ENCODE peak calls at places on chromosomes 11 and 22, in seven cellular contexts. R, W, B, Y, H, Z and F are unnamed samples. For H3K4me1, the result is how much of the 10 kb centered on the place peaks cover.

GRCh38 chr11:16811136-16812020 is 72.9 kb downstream of the C11orf58 start:
- DNase-seq in R (no peak), W (no peak), B (no peak), Y (no peak), H (no peak), Z (no peak), F (no peak)

GRCh38 chr22:44658371-44658953 is 43.5 kb upstream of the PRR5 start:
- DNase-seq in R (peak), W (no peak), B (no peak), Y (peak), H (no peak), Z (peak), F (peak)

GRCh38 chr11:103395612-103396011 is 286.4 kb downstream of the DYNC2H1 start:
- DNase-seq in R (no peak), W (no peak), B (no peak), Y (no peak), H (no peak), Z (no peak), F (no peak)

GRCh38 chr11:64429970-64430369 is 71.0 kb downstream of the RPS6KA4 start:
- DNase-seq in R (no peak), W (no peak), B (no peak), Y (no peak), H (no peak), Z (no peak), F (no peak)

GRCh38 chr11:110472858-110473257 is 43.1 kb downstream of the FDX1 start:
- DNase-seq in R (no peak), W (no peak), B (no peak), Y (peak), H (no peak), Z (no peak), F (no peak)

GRCh38 chr11:95365346-95365745 is 134.3 kb upstream of the SESN3 start:
- DNase-seq in R (no peak), W (no peak), B (no peak), Y (no peak), H (no peak), Z (no peak), F (no peak)

GRCh38 chr11:57396744-57397143 is 6.3 kb upstream of the PRG2 start:
- DNase-seq in R (no peak), W (no peak), B (no peak), Y (no peak), H (no peak), Z (no peak), F (no peak)

GRCh38 chr11:86743223-86744118 is 56.9 kb upstream of the PRSS23 start:
- DNase-seq in R (peak), W (peak), B (no peak), Y (no peak), H (peak), Z (peak), F (peak)

GRCh38 chr22:44347549-44347948 is 34.8 kb upstream of the SHISAL1 start:
- DNase-seq in R (no peak), W (no peak), B (no peak), Y (no peak), H (no peak), Z (no peak), F (no peak)

GRCh38 chr22:39356464-39356863 is 6.7 kb downstream of the SYNGR1 start:
- DNase-seq in R (no peak), W (no peak), B (no peak), Y (no peak), H (no peak), Z (no peak), F (no peak)

GRCh38 chr11:46248270-46249102 is 29.0 kb upstream of the CREB3L1 start:
- DNase-seq in R (no peak), W (no peak), B (no peak), Y (no peak), H (peak), Z (no peak), F (no peak)

GRCh38 chr22:38724926-38725571 is 19.3 kb downstream of the GTPBP1 start:
- DNase-seq in R (no peak), W (no peak), B (no peak), Y (no peak), H (no peak), Z (no peak), F (no peak)

GRCh38 chr22:43922123-43922522 is 1.5 kb upstream of the PNPLA3 start:
- DNase-seq in R (no peak), W (no peak), B (no peak), Y (no peak), H (peak), Z (no peak), F (no peak)

GRCh38 chr11:132962026-132962425 is 570.3 kb downstream of the OPCML start:
- DNase-seq in R (no peak), W (no peak), B (no peak), Y (no peak), H (no peak), Z (no peak), F (no peak)

GRCh38 chr22:38873469-38874411 is 1.7 kb upstream of the CBX6 start:
- DNase-seq in R (no peak), W (peak), B (peak), Y (no peak), H (no peak), Z (peak), F (no peak)

GRCh38 chr22:48756146-48757111 is 1071.2 kb downstream of the BRD1 start:
- DNase-seq in R (no peak), W (peak), B (no peak), Y (no peak), H (no peak), Z (no peak), F (peak)

GRCh38 chr11:28146123-28146751 is 38.0 kb downstream of the METTL15 start:
- DNase-seq in R (no peak), W (no peak), B (no peak), Y (no peak), H (no peak), Z (no peak), F (no peak)

GRCh38 chr11:20155683-20156279 is 4.5 kb downstream of the DBX1 start:
- DNase-seq in R (no peak), W (no peak), B (no peak), Y (no peak), H (no peak), Z (no peak), F (no peak)

GRCh38 chr22:36379593-36380361 is 8.0 kb downstream of the MYH9 start:
- DNase-seq in R (no peak), W (no peak), B (no peak), Y (no peak), H (no peak), Z (no peak), F (no peak)

GRCh38 chr11:116119158-116119557 is 614.9 kb upstream of the CADM1 start:
- DNase-seq in R (no peak), W (no peak), B (no peak), Y (no peak), H (no peak), Z (no peak), F (no peak)

GRCh38 chr22:28012811-28013460 is 93.9 kb upstream of the PITPNB start:
- DNase-seq in R (no peak), W (no peak), B (no peak), Y (no peak), H (no peak), Z (no peak), F (no peak)

GRCh38 chr11:2581931-2582435 is 117.8 kb downstream of the KCNQ1OT1 start:
- DNase-seq in R (no peak), W (peak), B (no peak), Y (no peak), H (no peak), Z (peak), F (peak)

GRCh38 chr11:123169821-123170220 is 25.2 kb downstream of the CLMP start:
- DNase-seq in R (no peak), W (no peak), B (no peak), Y (no peak), H (no peak), Z (no peak), F (no peak)

GRCh38 chr22:35883028-35883620 is 145.5 kb downstream of the RBFOX2 start:
- DNase-seq in R (peak), W (no peak), B (no peak), Y (no peak), H (no peak), Z (no peak), F (no peak)

GRCh38 chr22:40521046-40521445 is 115.5 kb downstream of the MRTFA start:
- DNase-seq in R (no peak), W (no peak), B (no peak), Y (no peak), H (no peak), Z (no peak), F (no peak)

GRCh38 chr22:28151241-28151640 is 232.2 kb upstream of the PITPNB start:
- DNase-seq in R (no peak), W (no peak), B (no peak), Y (no peak), H (no peak), Z (no peak), F (peak)

GRCh38 chr11:35798423-35798822 is 135.8 kb downstream of the TRIM44 start:
- DNase-seq in R (no peak), W (no peak), B (no peak), Y (no peak), H (no peak), Z (no peak), F (no peak)

GRCh38 chr11:19422257-19422656 is 181.5 kb upstream of the E2F8 start:
- DNase-seq in R (no peak), W (no peak), B (no peak), Y (no peak), H (no peak), Z (peak), F (no peak)

GRCh38 chr11:64173616-64174355 is 7.9 kb upstream of the MACROD1 start:
- DNase-seq in R (no peak), W (no peak), B (no peak), Y (no peak), H (no peak), Z (no peak), F (no peak)

GRCh38 chr11:102240502-102240901 is 76.8 kb upstream of the BIRC3 start:
- DNase-seq in R (no peak), W (no peak), B (no peak), Y (no peak), H (no peak), Z (no peak), F (no peak)

GRCh38 chr11:110613526-110613925 is 98.7 kb downstream of the ARHGAP20 start:
- DNase-seq in R (no peak), W (no peak), B (no peak), Y (no peak), H (no peak), Z (no peak), F (no peak)

GRCh38 chr11:119262668-119263351 is 54.1 kb downstream of the MCAM start:
- DNase-seq in R (no peak), W (no peak), B (peak), Y (no peak), H (no peak), Z (no peak), F (no peak)
- TF ChIP-seq CTCF in R (no peak), W (no peak), B (peak), Y (no peak), H (no peak), Z (no peak), F (no peak)

GRCh38 chr11:9566561-9567063 is 6.9 kb upstream of the WEE1 start:
- DNase-seq in R (no peak), W (no peak), B (no peak), Y (peak), H (no peak), Z (no peak), F (no peak)

GRCh38 chr11:9567401-9567800 is 6.1 kb upstream of the WEE1 start:
- DNase-seq in R (no peak), W (no peak), B (no peak), Y (no peak), H (no peak), Z (no peak), F (no peak)

GRCh38 chr11:9568854-9569587 is 4.4 kb upstream of the WEE1 start:
- DNase-seq in R (peak), W (peak), B (no peak), Y (peak), H (no peak), Z (peak), F (peak)

GRCh38 chr11:9569588-9570164 is 3.8 kb upstream of the WEE1 start:
- DNase-seq in R (no peak), W (no peak), B (no peak), Y (no peak), H (no peak), Z (peak), F (no peak)

DNA sequence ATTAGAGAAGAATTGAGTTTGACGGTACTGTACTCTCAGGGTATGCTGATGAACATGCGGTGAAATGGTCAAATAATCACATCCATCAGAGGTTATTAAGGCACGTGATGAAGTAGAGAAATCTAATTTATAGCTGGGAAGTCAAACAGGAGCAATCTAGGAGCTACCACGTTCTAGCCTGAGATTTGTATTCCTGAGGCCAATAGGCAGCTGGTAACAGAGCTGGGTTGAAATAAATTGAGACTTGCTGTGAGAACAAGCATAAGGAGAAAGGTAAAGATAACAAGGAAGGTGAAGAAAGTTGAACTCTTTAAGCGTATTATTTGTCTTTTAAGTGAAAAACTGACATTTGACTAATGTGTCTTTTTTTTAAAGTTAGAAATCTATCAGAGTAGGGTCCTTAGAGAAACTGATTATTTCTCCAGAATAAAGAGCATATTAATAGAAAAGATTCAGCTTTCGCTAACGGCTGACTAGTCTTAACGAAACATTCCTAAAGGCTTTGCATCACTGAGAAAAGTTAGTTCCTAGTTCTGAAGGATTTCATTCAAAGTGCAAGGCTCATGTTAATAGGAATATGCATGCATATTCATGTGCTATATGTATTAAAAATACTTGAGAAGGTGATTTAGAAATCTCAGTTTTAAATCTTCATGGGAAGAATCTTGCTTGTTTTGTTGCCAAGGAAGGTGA is 5.2 kb upstream of the WEE1 start:
- DNase-seq in R (no peak), W (no peak), B (no peak), Y (no peak), H (no peak), Z (no peak), F (no peak)
- H3K4me1 ChIP-seq in R (under half), W (half or more), B (under half), Y (under half), H (under half), Z (half or more), F (half or more)

GRCh38 chr11:117834838-117835443 is 10.4 kb upstream of the FXYD2 start:
- DNase-seq in R (peak), W (peak), B (no peak), Y (no peak), H (no peak), Z (no peak), F (peak)
- TF ChIP-seq POLR2A in R (no peak), W (no peak), B (no peak), Y (no peak), H (no peak), Z (no peak), F (no peak)

DNA sequence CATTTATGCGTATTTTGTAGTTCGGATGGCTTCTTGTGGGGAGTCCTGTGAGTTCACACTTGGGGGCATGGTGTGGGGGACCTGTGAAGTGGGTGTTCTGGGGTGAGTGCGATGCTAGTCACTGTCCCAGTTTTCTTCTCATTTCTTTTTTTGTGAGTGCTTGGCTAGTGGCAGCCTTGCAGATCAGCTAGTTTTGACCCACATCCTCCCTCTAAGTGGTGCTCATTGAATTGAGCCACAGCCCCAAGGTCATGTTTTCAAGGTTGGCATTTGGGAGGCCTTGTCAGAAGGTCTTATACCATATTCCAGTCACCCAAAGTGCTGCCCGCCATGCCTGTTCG is 31.7 kb downstream of the PTPRJ start:
- DNase-seq in R (no peak), W (no peak), B (no peak), Y (no peak), H (no peak), Z (no peak), F (no peak)
- TF ChIP-seq CTCF in R (no peak), W (no peak), B (no peak), Y (no peak), H (no peak), Z (no peak), F (no peak)

DNA sequence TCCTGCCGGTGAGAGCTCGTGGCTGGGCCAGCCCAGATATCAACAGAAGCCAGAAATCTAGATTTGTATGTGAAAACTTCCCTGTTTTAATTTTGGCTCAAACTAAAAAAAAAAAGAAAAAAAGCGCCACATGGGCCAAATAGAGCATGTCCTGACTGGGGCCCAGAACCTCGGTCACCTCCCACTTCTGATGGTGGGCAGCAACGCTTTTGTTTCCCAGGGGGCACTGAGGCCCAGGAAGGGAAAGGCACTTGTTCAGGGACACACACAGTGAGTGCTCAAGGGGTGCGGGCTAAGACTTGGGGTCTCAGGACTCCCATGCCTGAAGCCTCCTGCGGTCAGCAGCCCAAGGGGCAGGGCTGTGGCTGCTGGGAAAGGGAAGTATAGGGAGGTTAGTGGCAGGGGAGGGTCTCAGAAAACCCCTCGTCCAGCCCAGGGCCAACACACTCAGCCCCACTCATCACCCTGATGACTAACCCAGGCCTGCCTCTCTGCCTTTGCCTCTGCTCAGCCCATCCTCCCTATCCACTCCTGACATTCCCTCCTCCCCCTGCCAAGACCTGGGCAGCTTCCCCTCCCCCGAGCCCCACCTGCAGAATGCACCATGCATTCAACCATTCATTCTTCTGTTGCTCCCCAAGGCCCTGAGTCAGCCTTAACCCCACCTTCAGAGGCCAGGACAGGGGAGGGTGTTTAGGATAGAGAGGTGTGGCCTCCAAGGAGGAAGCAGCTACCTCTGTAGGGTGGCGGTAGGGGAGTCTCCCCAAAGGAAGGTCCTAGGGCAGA is 30.0 kb upstream of the TCF20 start:
- DNase-seq in R (no peak), W (peak), B (no peak), Y (no peak), H (peak), Z (no peak), F (peak)
- H3K4me1 ChIP-seq in R (under half), W (under half), B (under half), Y (under half), H (half or more), Z (under half), F (under half)

DNA sequence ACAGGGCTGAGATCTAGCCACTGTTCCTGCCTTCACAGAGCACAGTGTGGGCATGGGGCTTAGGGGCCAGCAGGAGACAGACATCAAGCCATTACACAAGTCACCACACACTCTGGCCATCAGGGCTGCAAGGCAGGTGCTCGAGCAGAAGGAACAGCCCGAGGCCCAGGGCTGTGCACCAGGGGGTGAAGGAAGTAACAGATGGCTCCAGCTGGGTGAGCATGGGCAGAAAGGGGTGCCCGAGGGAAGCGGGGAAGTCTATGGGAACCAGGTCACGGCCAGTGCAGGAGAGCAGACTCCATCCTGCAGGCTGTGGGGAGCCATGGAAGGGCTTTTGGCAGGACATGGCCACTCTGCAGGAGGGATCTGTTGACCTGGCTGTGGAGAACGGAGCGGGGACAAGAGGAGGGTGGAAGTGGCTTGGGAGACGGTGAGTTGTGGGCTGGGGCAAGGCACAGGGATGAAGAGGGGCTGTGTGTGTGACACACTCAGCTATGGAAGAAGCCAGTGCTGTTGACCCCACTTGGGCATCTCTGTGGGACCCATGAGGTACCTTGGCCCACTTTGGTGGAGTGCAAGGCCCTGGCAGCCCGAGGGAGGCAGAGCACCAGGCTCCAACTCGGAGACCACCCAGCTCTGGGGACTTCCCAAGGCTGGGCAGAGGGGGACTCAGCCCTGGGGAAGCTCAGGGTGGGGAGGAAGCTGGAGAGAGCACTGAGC is 3.6 kb downstream of the C11orf68 start:
- DNase-seq in R (no peak), W (no peak), B (no peak), Y (no peak), H (no peak), Z (no peak), F (no peak)
- TF ChIP-seq POLR2A in R (no peak), W (no peak), B (peak), Y (no peak), H (no peak), Z (no peak), F (no peak)

DNA sequence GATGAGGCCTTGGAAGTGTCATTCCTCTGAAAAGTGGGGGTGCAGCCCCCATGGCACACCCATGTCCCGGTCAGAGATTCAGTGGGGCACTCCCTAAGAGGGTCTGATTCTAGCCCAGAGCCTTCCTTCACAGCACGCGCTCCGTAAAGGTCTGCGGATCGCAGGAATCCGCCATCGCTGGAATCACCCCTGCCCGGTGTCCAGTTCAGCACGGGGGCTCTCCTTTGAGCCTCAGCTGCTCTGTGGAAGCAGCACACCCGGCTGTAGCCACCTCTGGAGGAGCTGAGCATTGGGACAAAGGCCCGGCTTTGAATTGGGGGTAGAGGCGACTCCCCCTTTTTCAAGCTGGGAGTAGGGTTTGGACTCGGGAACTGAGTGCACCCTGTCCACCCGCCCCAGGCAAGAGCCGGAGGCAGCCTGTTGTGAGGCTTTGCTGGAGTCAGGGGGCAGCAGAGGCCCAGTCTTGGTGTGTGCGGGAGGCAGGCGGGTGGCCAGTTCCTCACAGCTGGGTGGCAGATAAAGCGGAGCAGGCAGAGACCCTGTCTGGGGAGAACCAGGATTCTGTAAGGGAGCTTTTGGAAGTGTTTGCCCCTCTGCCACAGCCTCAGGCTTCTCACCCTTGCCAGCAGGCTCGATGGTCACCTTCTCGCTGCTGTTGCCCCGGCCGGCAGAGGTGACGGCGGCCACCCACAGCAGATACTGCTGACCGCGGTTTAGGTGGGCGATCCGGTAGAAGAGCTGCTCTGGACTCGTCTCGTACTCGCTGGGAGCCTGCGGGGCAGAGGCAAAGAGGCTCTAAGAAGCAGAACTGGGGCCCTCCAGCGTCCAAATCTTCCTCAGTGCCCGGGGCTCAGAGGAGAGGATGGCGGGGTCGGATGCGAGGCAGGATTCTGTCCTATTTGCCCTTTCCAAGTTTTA is 115.9 kb downstream of the CEP164 start:
- DNase-seq in R (no peak), W (peak), B (no peak), Y (peak), H (peak), Z (peak), F (peak)
- TF ChIP-seq CTCF in R (peak), W (no peak), B (peak), Y (peak), H (peak), Z (no peak), F (peak)